ENCODE peak calls at places on chromosomes 16 and 17, in four cellular contexts. One of them, this sample, is unnamed. For H3K9me3, the result is how much of the 10 kb centered on the place peaks cover.

GRCh38 chr17:48970865-48971687 is 2.7 kb upstream of the GIP start:
- DNase-seq in CD8-positive, alpha-beta T cell: no peak
- DNase-seq in sigmoid colon: peak
- DNase-seq in Peyer's patch: no peak
- DNase-seq in this sample: no peak

GRCh38 chr17:44502598-44503079 is 567 bp downstream of the GPATCH8 start:
- DNase-seq in CD8-positive, alpha-beta T cell: no peak
- DNase-seq in sigmoid colon: no peak
- DNase-seq in Peyer's patch: peak
- DNase-seq in this sample: no peak

GRCh38 chr17:17985555-17985954 is 12.9 kb downstream of the DRC3 start:
- DNase-seq in CD8-positive, alpha-beta T cell: no peak
- DNase-seq in sigmoid colon: no peak
- DNase-seq in Peyer's patch: no peak
- DNase-seq in this sample: peak

GRCh38 chr16:13958438-13958837 is 38.5 kb downstream of the ERCC4 start:
- DNase-seq in CD8-positive, alpha-beta T cell: no peak
- DNase-seq in sigmoid colon: no peak
- DNase-seq in Peyer's patch: no peak
- DNase-seq in this sample: no peak

GRCh38 chr16:56301391-56301850 is 110.1 kb downstream of the GNAO1 start:
- DNase-seq in CD8-positive, alpha-beta T cell: no peak
- DNase-seq in sigmoid colon: no peak
- DNase-seq in Peyer's patch: no peak
- DNase-seq in this sample: peak

GRCh38 chr16:24568392-24568791 is 29.0 kb downstream of the RBBP6 start:
- DNase-seq in CD8-positive, alpha-beta T cell: no peak
- DNase-seq in sigmoid colon: no peak
- DNase-seq in Peyer's patch: no peak
- DNase-seq in this sample: no peak

GRCh38 chr17:70157151-70157550 is 12.2 kb upstream of the KCNJ2 start:
- DNase-seq in CD8-positive, alpha-beta T cell: no peak
- DNase-seq in sigmoid colon: no peak
- DNase-seq in Peyer's patch: no peak
- DNase-seq in this sample: no peak

GRCh38 chr16:68782198-68783174 is 45.4 kb downstream of the CDH1 start:
- DNase-seq in CD8-positive, alpha-beta T cell: no peak
- DNase-seq in sigmoid colon: no peak
- DNase-seq in Peyer's patch: peak
- DNase-seq in this sample: no peak

GRCh38 chr17:55265434-55266021 is 768 bp downstream of the HLF start:
- DNase-seq in CD8-positive, alpha-beta T cell: no peak
- DNase-seq in sigmoid colon: peak
- DNase-seq in Peyer's patch: no peak
- DNase-seq in this sample: peak

GRCh38 chr17:41538565-41538991 is 10.5 kb upstream of the KRT19 start:
- DNase-seq in CD8-positive, alpha-beta T cell: no peak
- DNase-seq in sigmoid colon: no peak
- DNase-seq in Peyer's patch: no peak
- DNase-seq in this sample: peak

GRCh38 chr17:31411707-31412285 is 20.3 kb downstream of the RAB11FIP4 start:
- DNase-seq in CD8-positive, alpha-beta T cell: no peak
- DNase-seq in sigmoid colon: peak
- DNase-seq in Peyer's patch: no peak
- DNase-seq in this sample: no peak

GRCh38 chr17:55435408-55435807 is 13.8 kb upstream of the MMD start:
- DNase-seq in CD8-positive, alpha-beta T cell: no peak
- DNase-seq in sigmoid colon: no peak
- DNase-seq in Peyer's patch: no peak
- DNase-seq in this sample: no peak

DNA sequence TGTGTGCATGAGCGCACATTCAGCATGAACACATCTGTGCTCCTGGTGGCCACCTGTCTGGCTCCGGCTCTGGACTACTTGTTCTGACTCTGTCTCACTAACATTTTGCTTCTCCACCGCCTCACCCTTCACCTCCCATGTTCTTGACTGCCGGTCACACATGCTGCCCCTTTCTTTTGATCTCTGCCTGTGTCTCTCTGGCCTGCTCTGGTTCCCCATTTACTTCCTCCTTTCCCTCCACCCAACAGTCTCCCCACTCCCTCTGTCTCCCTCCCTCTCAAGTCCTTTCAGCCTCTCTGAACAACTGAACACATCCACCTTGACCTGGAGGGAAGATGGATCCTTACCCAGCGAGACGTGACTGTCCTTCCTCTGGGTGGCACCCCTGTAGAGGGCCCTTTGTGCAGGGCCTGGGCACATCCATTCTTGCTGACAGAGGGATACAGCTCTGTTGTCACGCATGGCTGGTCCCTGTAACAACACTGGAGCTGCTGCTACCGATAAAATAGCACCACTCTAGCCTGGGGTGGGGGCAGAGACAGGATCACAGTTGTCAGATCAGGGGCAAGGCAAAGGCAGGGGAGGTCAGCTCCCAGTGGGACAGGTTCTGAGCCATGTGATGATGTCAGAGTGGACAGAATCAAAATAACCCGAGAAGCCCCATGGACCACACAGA is 11.0 kb downstream of the ZSCAN32 start:
- DNase-seq in CD8-positive, alpha-beta T cell: no peak
- DNase-seq in sigmoid colon: no peak
- DNase-seq in Peyer's patch: no peak
- DNase-seq in this sample: no peak
- H3K9me3 ChIP-seq in CD8-positive, alpha-beta T cell: under half
- H3K9me3 ChIP-seq in sigmoid colon: under half
- H3K9me3 ChIP-seq in Peyer's patch: under half
- H3K9me3 ChIP-seq in this sample: under half

GRCh38 chr16:80585764-80586163 is 45.0 kb downstream of the DYNLRB2 start:
- DNase-seq in CD8-positive, alpha-beta T cell: no peak
- DNase-seq in sigmoid colon: no peak
- DNase-seq in Peyer's patch: no peak
- DNase-seq in this sample: no peak
- H3K4me3 ChIP-seq in CD8-positive, alpha-beta T cell: no peak
- H3K4me3 ChIP-seq in sigmoid colon: no peak
- H3K4me3 ChIP-seq in Peyer's patch: no peak
- H3K4me3 ChIP-seq in this sample: no peak

GRCh38 chr16:85125570-85126382 is 13.5 kb upstream of the CIBAR2 start:
- DNase-seq in CD8-positive, alpha-beta T cell: no peak
- DNase-seq in sigmoid colon: no peak
- DNase-seq in Peyer's patch: no peak
- DNase-seq in this sample: peak

GRCh38 chr16:85128079-85128837 is 16.0 kb upstream of the CIBAR2 start:
- DNase-seq in CD8-positive, alpha-beta T cell: no peak
- DNase-seq in sigmoid colon: no peak
- DNase-seq in Peyer's patch: no peak
- DNase-seq in this sample: no peak

GRCh38 chr16:85124636-85125346 is 12.5 kb upstream of the CIBAR2 start:
- DNase-seq in CD8-positive, alpha-beta T cell: no peak
- DNase-seq in sigmoid colon: no peak
- DNase-seq in Peyer's patch: no peak
- DNase-seq in this sample: no peak

GRCh38 chr16:85126731-85127662 is 14.7 kb upstream of the CIBAR2 start:
- DNase-seq in CD8-positive, alpha-beta T cell: no peak
- DNase-seq in sigmoid colon: no peak
- DNase-seq in Peyer's patch: no peak
- DNase-seq in this sample: peak

GRCh38 chr16:85126383-85126730 is 14.1 kb upstream of the CIBAR2 start:
- DNase-seq in CD8-positive, alpha-beta T cell: no peak
- DNase-seq in sigmoid colon: no peak
- DNase-seq in Peyer's patch: no peak
- DNase-seq in this sample: no peak
- H3K27ac ChIP-seq in CD8-positive, alpha-beta T cell: no peak
- H3K27ac ChIP-seq in sigmoid colon: peak
- H3K27ac ChIP-seq in Peyer's patch: peak
- H3K27ac ChIP-seq in this sample: no peak

GRCh38 chr16:35692824-35693223 is 2233.4 kb downstream of the TP53TG3F start:
- DNase-seq in CD8-positive, alpha-beta T cell: no peak
- DNase-seq in sigmoid colon: no peak
- DNase-seq in Peyer's patch: no peak
- DNase-seq in this sample: no peak
- H3K9me3 ChIP-seq in CD8-positive, alpha-beta T cell: under half
- H3K9me3 ChIP-seq in sigmoid colon: under half
- H3K9me3 ChIP-seq in Peyer's patch: under half
- H3K9me3 ChIP-seq in this sample: under half

GRCh38 chr17:60579090-60579489 is 20.9 kb upstream of the PPM1D start:
- DNase-seq in CD8-positive, alpha-beta T cell: no peak
- DNase-seq in sigmoid colon: no peak
- DNase-seq in Peyer's patch: no peak
- DNase-seq in this sample: no peak
- H3K4me3 ChIP-seq in CD8-positive, alpha-beta T cell: no peak
- H3K4me3 ChIP-seq in sigmoid colon: no peak
- H3K4me3 ChIP-seq in Peyer's patch: no peak
- H3K4me3 ChIP-seq in this sample: no peak

DNA sequence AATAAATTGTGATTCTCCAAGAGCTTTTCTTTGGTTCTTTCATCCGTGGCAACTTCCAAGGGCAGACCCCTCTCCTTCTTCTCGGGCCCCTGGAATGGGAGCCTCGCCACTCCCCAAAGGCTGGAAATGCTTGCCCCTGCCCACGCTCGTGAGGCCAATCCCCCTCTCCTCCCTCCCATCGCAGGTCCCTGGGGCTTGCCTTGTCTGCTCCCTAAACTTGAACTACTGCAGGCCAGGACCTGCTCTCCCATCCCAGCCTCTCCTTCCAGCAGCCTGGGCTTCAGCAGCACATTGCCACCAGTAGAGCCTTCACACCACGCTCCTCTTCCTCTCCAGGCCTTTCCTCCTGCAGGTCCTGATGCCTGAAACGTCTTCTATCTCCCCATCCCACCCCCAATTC is 11.1 kb downstream of the PITPNM3 start:
- DNase-seq in CD8-positive, alpha-beta T cell: no peak
- DNase-seq in sigmoid colon: no peak
- DNase-seq in Peyer's patch: no peak
- DNase-seq in this sample: no peak
- H3K27ac ChIP-seq in CD8-positive, alpha-beta T cell: no peak
- H3K27ac ChIP-seq in sigmoid colon: no peak
- H3K27ac ChIP-seq in Peyer's patch: no peak
- H3K27ac ChIP-seq in this sample: no peak

This sample was measured in cardiac muscle cell.